ENCODE peak calls at places on chromosomes 13 and 19, in four cellular contexts. R is K562; B is stimulated activated naive B cell treated with anti-CD40 and anti-IgM and Interleukin-4, amounts not matched to agents 10 μg/mL and 1 μg/mL and 100 μg/mL, for 72 hours; A is lower lobe of right lung. Z is an unnamed sample.

GRCh38 chr19:45670670-45671453 is 2.8 kb downstream of the GIPR start:
- ATAC-seq in B (peak), R (peak), A (peak), Z (peak)

GRCh38 chr19:48568345-48568886 is 16.4 kb downstream of the SULT2B1 start:
- ATAC-seq in B (no peak), A (peak), R (peak), Z (peak)

GRCh38 chr13:23986619-23987018 is 89.3 kb upstream of the C1QTNF9B start:
- ATAC-seq in R (no peak), A (no peak), B (no peak), Z (no peak)

GRCh38 chr19:39136225-39136940 is 10.8 kb downstream of the PAK4 start:
- ATAC-seq in B (no peak), R (no peak), A (no peak), Z (no peak)

GRCh38 chr13:95222733-95223018 is 78.6 kb downstream of the ABCC4 start:
- ATAC-seq in R (no peak), A (no peak), B (no peak), Z (no peak)

GRCh38 chr13:101465877-101466276 is 13.4 kb downstream of the ITGBL1 start:
- ATAC-seq in A (no peak), B (no peak), R (no peak), Z (no peak)

GRCh38 chr13:61463027-61463426 is 47.4 kb upstream of the PCDH20 start:
- ATAC-seq in B (no peak), R (no peak), A (peak), Z (no peak)

GRCh38 chr19:41194157-41194552 is 1.1 kb downstream of the CYP2S1 start:
- ATAC-seq in A (no peak), B (no peak), R (no peak), Z (no peak)

GRCh38 chr19:18091217-18091608 is 4.5 kb upstream of the IL12RB1 start:
- ATAC-seq in A (peak), R (peak), B (peak), Z (peak)

GRCh38 chr13:32022292-32022691 is 9.3 kb upstream of the FRY start:
- ATAC-seq in B (no peak), A (peak), R (peak), Z (no peak)

GRCh38 chr19:56619131-56619530 is 23.8 kb upstream of the SMIM17 start:
- ATAC-seq in A (no peak), B (no peak), R (no peak), Z (no peak)

GRCh38 chr19:4909172-4909896 is at the start of gene UHRF1:
- ATAC-seq in R (peak), B (peak), A (no peak), Z (peak)

GRCh38 chr13:49791214-49791752 is 1.2 kb downstream of the KPNA3 start:
- ATAC-seq in R (no peak), B (no peak), A (no peak), Z (no peak)

GRCh38 chr13:40238761-40239160 is 427.7 kb downstream of the FOXO1 start:
- ATAC-seq in B (no peak), A (no peak), R (no peak), Z (no peak)

GRCh38 chr19:7224995-7225394 is 69.2 kb downstream of the INSR start:
- ATAC-seq in B (no peak), R (no peak), A (no peak), Z (no peak)

GRCh38 chr13:99971576-99972189 is at the start of gene ZIC5:
- ATAC-seq in B (no peak), A (no peak), R (no peak), Z (no peak)

Z was measured in stimulated activated memory B cell treated with anti-CD40 and anti-IgM and Interleukin-4, amounts not matched to agents 10 μg/mL and 1 μg/mL and 100 μg/mL, for 72 hours.